ENCODE peak calls at places on chromosomes 5 and 9, in four cellular contexts. T, O, V and Z are unnamed samples.

GRCh38 chr5:60541980-60542379 is 158.0 kb downstream of the DEPDC1B start:
- DNase-seq in T (no peak), O (peak; percentile 20), V (no peak), Z (peak; percentile 50)

GRCh38 chr9:37575921-37576721 is at the start of gene FBXO10:
- DNase-seq in O (peak; percentile 81), V (peak; percentile 88), T (peak; percentile 34), Z (peak; percentile 77)

GRCh38 chr5:73394610-73395009 is 54.0 kb downstream of the FOXD1 start:
- DNase-seq in T (no peak), O (no peak), V (no peak), Z (no peak)

GRCh38 chr9:77980622-77981021 is 51.0 kb downstream of the GNAQ start:
- DNase-seq in V (no peak), O (no peak), T (no peak), Z (peak; percentile 81)

GRCh38 chr9:108225371-108225905 is 630.3 kb downstream of the ACTL7B start:
- DNase-seq in O (no peak), T (no peak), V (no peak), Z (no peak)

GRCh38 chr5:139574641-139575312 is 13.6 kb downstream of the UBE2D2 start:
- DNase-seq in T (no peak), V (no peak), O (peak; percentile 56), Z (peak; percentile 62)

GRCh38 chr5:123868267-123868666 is 356.3 kb downstream of the CSNK1G3 start:
- DNase-seq in V (no peak), T (no peak), O (no peak), Z (no peak)

GRCh38 chr5:133838286-133838685 is 130.1 kb downstream of the C5orf15 start:
- DNase-seq in O (no peak), V (no peak), T (no peak), Z (no peak)

GRCh38 chr5:88692979-88693932 is 189.7 kb downstream of the MEF2C start:
- DNase-seq in O (peak; percentile 69), V (peak; percentile 78), T (no peak), Z (no peak)

GRCh38 chr5:26482817-26483375 is 555.5 kb downstream of the CDH9 start:
- DNase-seq in V (peak; percentile 81), O (peak; percentile 93), T (peak; percentile 51), Z (no peak)

GRCh38 chr9:112065781-112066606 is 109.1 kb downstream of the SUSD1 start:
- DNase-seq in T (no peak), O (peak; percentile 97), V (peak; percentile 51), Z (peak; percentile 94)

GRCh38 chr9:2676466-2676865 is 40.8 kb upstream of the KCNV2 start:
- DNase-seq in O (no peak), T (no peak), V (no peak), Z (no peak)

GRCh38 chr9:87612536-87612935 is 113.4 kb upstream of the CTSL start:
- DNase-seq in O (no peak), V (no peak), T (no peak), Z (no peak)
- H2AK5ac ChIP-seq in O (no peak overlapping the region), V (no peak overlapping the region), T (no peak overlapping the region), Z (no peak overlapping the region)

GRCh38 chr5:150015415-150015814 is 14.9 kb downstream of the HMGXB3 start:
- DNase-seq in O (no peak), T (no peak), V (no peak), Z (no peak)
- H3K56ac ChIP-seq in O (no peak overlapping the region), T (no peak overlapping the region), V (no peak overlapping the region), Z (no peak overlapping the region)

GRCh38 chr9:130930804-130931349 is 8.2 kb downstream of the FIBCD1 start:
- DNase-seq in V (no peak), T (no peak), O (no peak), Z (no peak)
- H2AK5ac ChIP-seq in V (no peak overlapping the region), T (no peak overlapping the region), O (no peak overlapping the region), Z (peak overlapping the region; percentile 50)

GRCh38 chr9:19221326-19221725 is 9.2 kb upstream of the DENND4C start:
- DNase-seq in O (no peak), T (no peak), V (no peak), Z (no peak)
- H3K56ac ChIP-seq in O (no peak overlapping the region), T (no peak overlapping the region), V (no peak overlapping the region), Z (no peak overlapping the region)

DNA sequence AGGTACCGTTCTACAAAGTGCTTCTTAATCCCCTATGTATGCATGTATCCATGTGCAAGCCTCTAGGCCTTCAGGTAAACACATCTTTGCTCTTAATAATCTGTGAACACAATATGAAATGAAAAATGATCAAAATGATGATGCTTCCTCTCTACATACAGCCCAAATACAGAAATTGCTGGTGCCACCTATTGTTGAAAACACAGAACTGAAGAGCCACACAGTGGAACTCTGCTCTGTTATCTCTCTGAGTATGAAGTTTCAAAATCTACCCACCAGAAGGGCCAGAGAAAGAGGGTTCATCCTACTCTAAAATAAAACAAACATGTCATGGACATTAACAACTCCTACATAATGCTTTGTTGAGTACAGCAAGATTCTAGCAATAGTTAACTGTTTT is 71.3 kb downstream of the GLIS3 start:
- DNase-seq in T (no peak), V (no peak), O (peak; percentile 10), Z (peak; percentile 59)
- H2AK5ac ChIP-seq in T (no peak overlapping the region), V (no peak overlapping the region), O (no peak overlapping the region), Z (peak overlapping the region; percentile 45)

DNA sequence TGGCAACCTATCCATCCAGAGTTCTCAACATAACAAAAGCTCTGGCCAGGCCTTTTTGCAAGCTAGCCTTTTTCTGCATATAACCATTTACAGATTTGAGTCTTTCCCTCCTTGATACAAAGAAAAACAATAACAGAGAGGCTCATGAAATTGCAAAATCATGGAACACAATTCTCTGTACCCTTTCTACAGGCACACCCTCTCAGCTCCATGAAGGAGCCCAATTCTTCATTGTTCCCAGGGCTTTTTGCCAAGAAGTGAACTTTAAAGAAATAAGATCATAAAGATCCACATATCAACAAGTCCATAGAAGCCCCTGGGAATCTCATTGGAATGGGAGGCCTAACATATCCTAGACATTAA is 124.0 kb upstream of the SLIT3 start:
- DNase-seq in O (no peak), V (no peak), T (no peak), Z (no peak)
- H3K56ac ChIP-seq in O (no peak overlapping the region), V (no peak overlapping the region), T (no peak overlapping the region), Z (no peak overlapping the region)

GRCh38 chr5:17069995-17070405 is 133.9 kb upstream of the MYO10 start:
- DNase-seq in O (no peak), V (no peak), T (no peak), Z (no peak)

GRCh38 chr5:17065468-17065867 is 129.4 kb upstream of the MYO10 start:
- DNase-seq in O (peak; percentile 86), T (no peak), V (no peak), Z (no peak)

GRCh38 chr5:17070646-17071045 is 134.6 kb upstream of the MYO10 start:
- DNase-seq in T (no peak), V (no peak), O (no peak), Z (no peak)

GRCh38 chr5:17061973-17062470 is 125.9 kb upstream of the MYO10 start:
- DNase-seq in O (no peak), T (no peak), V (peak; percentile 39), Z (no peak)

DNA sequence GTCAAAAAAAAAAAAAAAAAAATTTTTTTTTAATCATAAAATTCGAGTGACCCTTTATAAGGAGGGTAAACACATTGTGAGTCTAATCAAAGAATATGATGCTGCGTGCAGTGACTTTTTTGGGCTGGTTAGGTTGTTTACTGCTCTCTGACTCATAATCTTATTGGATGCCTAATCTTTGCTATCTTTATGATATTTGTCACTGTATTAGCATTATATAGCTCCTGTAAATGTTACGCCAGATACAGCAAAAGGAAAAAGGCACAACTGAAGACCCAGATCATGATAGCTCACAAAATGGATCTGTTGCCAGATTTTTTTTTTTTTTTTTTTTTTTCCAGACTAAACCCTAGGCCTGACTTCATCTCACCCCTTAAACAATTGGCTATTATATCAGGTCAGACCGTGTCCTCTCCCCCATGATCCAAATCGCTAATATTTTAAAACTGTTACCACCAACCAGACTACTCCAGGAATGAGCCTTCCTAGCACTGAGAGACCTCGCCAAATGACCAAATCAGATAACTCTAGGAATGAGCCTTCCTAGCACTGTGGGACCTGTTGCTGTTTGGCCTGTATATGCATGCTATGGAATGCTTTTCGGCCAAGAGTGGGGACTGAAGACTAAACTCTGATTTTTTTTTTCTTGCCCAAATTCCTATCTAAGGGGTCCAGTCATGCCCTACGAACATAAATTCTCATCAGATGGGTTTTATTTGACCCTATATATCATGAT is 131.7 kb upstream of the MYO10 start:
- DNase-seq in V (no peak), O (no peak), T (no peak), Z (no peak)
- H2AK5ac ChIP-seq in V (no peak overlapping the region), O (no peak overlapping the region), T (no peak overlapping the region), Z (no peak overlapping the region)